ENCODE peak calls at places on chromosomes 1 and 21, in four cellular contexts. S is H9, R is GM10248, O is left cardiac atrium. L is an unnamed sample.

GRCh38 chr1:159763686-159764085 is 17.1 kb upstream of the DUSP23 start:
- DNase-seq in S (no peak), R (no peak), O (no peak), L (peak)

GRCh38 chr1:154869351-154870116 is 547 bp downstream of the KCNN3 start:
- DNase-seq in S (no peak), R (no peak), O (peak), L (peak)

GRCh38 chr1:99277066-99277465 is 12.8 kb downstream of the PLPPR4 start:
- DNase-seq in S (no peak), R (no peak), O (no peak), L (no peak)

GRCh38 chr21:45640888-45641479 is 2.5 kb upstream of the PCBP3 start:
- DNase-seq in S (peak), R (no peak), O (peak), L (peak)

GRCh38 chr1:56964349-56964748 is 1.5 kb downstream of the C8B start:
- DNase-seq in S (no peak), R (no peak), O (no peak), L (no peak)

GRCh38 chr1:179031855-179032513 is 6.3 kb downstream of the FAM20B start:
- DNase-seq in S (no peak), R (no peak), O (no peak), L (no peak)

GRCh38 chr1:85417876-85418275 is 47.1 kb downstream of the DDAH1 start:
- DNase-seq in S (no peak), R (no peak), O (no peak), L (no peak)

GRCh38 chr1:21337459-21337930 is 47.2 kb upstream of the ECE1 start:
- DNase-seq in S (no peak), R (no peak), O (no peak), L (no peak)

GRCh38 chr1:47561523-47562007 is 123.7 kb downstream of the FOXD2 start:
- DNase-seq in S (no peak), R (no peak), O (no peak), L (no peak)

GRCh38 chr21:44706026-44706705 is 5.2 kb downstream of the TSPEAR start:
- DNase-seq in S (no peak), R (no peak), O (no peak), L (no peak)

GRCh38 chr21:16159971-16160350 is 430.2 kb downstream of the USP25 start:
- DNase-seq in S (no peak), R (no peak), O (no peak), L (no peak)

GRCh38 chr1:42334240-42335049 is 590 bp downstream of the FOXJ3 start:
- DNase-seq in S (peak), R (peak), O (peak), L (peak)

GRCh38 chr1:153553691-153554608 is 4.9 kb upstream of the S100A3 start:
- DNase-seq in S (peak), R (no peak), O (no peak), L (no peak)

GRCh38 chr1:56798053-56798471 is 21.1 kb downstream of the FYB2 start:
- DNase-seq in S (no peak), R (no peak), O (no peak), L (peak)

GRCh38 chr1:6646499-6647148 is 22.0 kb downstream of the THAP3 start:
- DNase-seq in S (peak), R (peak), O (peak), L (peak)

GRCh38 chr1:245229051-245229450 is 74.3 kb downstream of the KIF26B start:
- DNase-seq in S (no peak), R (no peak), O (no peak), L (no peak)

GRCh38 chr1:205492774-205493173 is 11.7 kb upstream of the CDK18 start:
- DNase-seq in S (no peak), R (no peak), O (no peak), L (no peak)

GRCh38 chr1:223759273-223759672 is 46.9 kb downstream of the CAPN2 start:
- DNase-seq in S (peak), R (no peak), O (no peak), L (peak)

GRCh38 chr1:218665216-218665615 is 320.1 kb downstream of the TGFB2 start:
- DNase-seq in S (no peak), R (no peak), O (peak), L (no peak)

GRCh38 chr21:27648560-27648959 is 681.7 kb upstream of the ADAMTS5 start:
- DNase-seq in S (no peak), R (no peak), O (no peak), L (no peak)